ENCODE peak calls at places on chromosomes 2 and 18, in seven cellular contexts. One of them, this sample, is unnamed.

GRCh38 chr18:49859725-49860124 is 46.4 kb upstream of the ACAA2 start:
- DNase-seq in colonic mucosa: no peak
- DNase-seq in amniotic stem cell: no peak
- DNase-seq in stimulated activated CD8-positive, alpha-beta memory T cell treated with anti-CD3 and anti-CD28 coated beads, Interleukin-7, amount 100 ng/mL, for 24 hours: no peak
- DNase-seq in tibial nerve: no peak
- DNase-seq in PC-9: no peak
- DNase-seq in NCI-H1417: no peak
- DNase-seq in this sample: no peak

GRCh38 chr18:65753520-65753919 is 2.7 kb downstream of the CDH7 start:
- DNase-seq in colonic mucosa: peak
- DNase-seq in amniotic stem cell: no peak
- DNase-seq in stimulated activated CD8-positive, alpha-beta memory T cell treated with anti-CD3 and anti-CD28 coated beads, Interleukin-7, amount 100 ng/mL, for 24 hours: no peak
- DNase-seq in tibial nerve: no peak
- DNase-seq in PC-9: no peak
- DNase-seq in NCI-H1417: peak
- DNase-seq in this sample: no peak

GRCh38 chr18:67133669-67134068 is 382.9 kb downstream of the DSEL start:
- DNase-seq in colonic mucosa: no peak
- DNase-seq in amniotic stem cell: no peak
- DNase-seq in stimulated activated CD8-positive, alpha-beta memory T cell treated with anti-CD3 and anti-CD28 coated beads, Interleukin-7, amount 100 ng/mL, for 24 hours: no peak
- DNase-seq in tibial nerve: no peak
- DNase-seq in PC-9: no peak
- DNase-seq in NCI-H1417: peak
- DNase-seq in this sample: no peak

GRCh38 chr18:36798738-36799473 is 29.9 kb downstream of the TPGS2 start:
- DNase-seq in colonic mucosa: no peak
- DNase-seq in amniotic stem cell: no peak
- DNase-seq in stimulated activated CD8-positive, alpha-beta memory T cell treated with anti-CD3 and anti-CD28 coated beads, Interleukin-7, amount 100 ng/mL, for 24 hours: no peak
- DNase-seq in tibial nerve: no peak
- DNase-seq in PC-9: no peak
- DNase-seq in NCI-H1417: no peak
- DNase-seq in this sample: no peak

GRCh38 chr18:22556271-22556990 is 138.7 kb upstream of the CTAGE1 start:
- DNase-seq in colonic mucosa: no peak
- DNase-seq in amniotic stem cell: no peak
- DNase-seq in stimulated activated CD8-positive, alpha-beta memory T cell treated with anti-CD3 and anti-CD28 coated beads, Interleukin-7, amount 100 ng/mL, for 24 hours: no peak
- DNase-seq in tibial nerve: no peak
- DNase-seq in PC-9: no peak
- DNase-seq in NCI-H1417: peak
- DNase-seq in this sample: no peak

GRCh38 chr2:68318686-68319396 is 908 bp downstream of the CNRIP1 start:
- DNase-seq in colonic mucosa: peak
- DNase-seq in amniotic stem cell: no peak
- DNase-seq in stimulated activated CD8-positive, alpha-beta memory T cell treated with anti-CD3 and anti-CD28 coated beads, Interleukin-7, amount 100 ng/mL, for 24 hours: no peak
- DNase-seq in tibial nerve: peak
- DNase-seq in PC-9: no peak
- DNase-seq in NCI-H1417: no peak
- DNase-seq in this sample: no peak

GRCh38 chr2:168969865-168970264 is 61.3 kb downstream of the ABCB11 start:
- DNase-seq in colonic mucosa: no peak
- DNase-seq in amniotic stem cell: no peak
- DNase-seq in stimulated activated CD8-positive, alpha-beta memory T cell treated with anti-CD3 and anti-CD28 coated beads, Interleukin-7, amount 100 ng/mL, for 24 hours: no peak
- DNase-seq in tibial nerve: no peak
- DNase-seq in PC-9: no peak
- DNase-seq in NCI-H1417: no peak
- DNase-seq in this sample: no peak

GRCh38 chr2:9178110-9178904 is 28.3 kb upstream of the ASAP2 start:
- DNase-seq in colonic mucosa: peak
- DNase-seq in amniotic stem cell: no peak
- DNase-seq in stimulated activated CD8-positive, alpha-beta memory T cell treated with anti-CD3 and anti-CD28 coated beads, Interleukin-7, amount 100 ng/mL, for 24 hours: no peak
- DNase-seq in tibial nerve: no peak
- DNase-seq in PC-9: peak
- DNase-seq in NCI-H1417: peak
- DNase-seq in this sample: no peak

GRCh38 chr2:137179542-137179941 is 414.2 kb downstream of the THSD7B start:
- DNase-seq in colonic mucosa: no peak
- DNase-seq in amniotic stem cell: no peak
- DNase-seq in stimulated activated CD8-positive, alpha-beta memory T cell treated with anti-CD3 and anti-CD28 coated beads, Interleukin-7, amount 100 ng/mL, for 24 hours: no peak
- DNase-seq in tibial nerve: no peak
- DNase-seq in PC-9: no peak
- DNase-seq in NCI-H1417: no peak
- DNase-seq in this sample: peak

GRCh38 chr2:55957142-55957541 is 33.6 kb upstream of the EFEMP1 start:
- DNase-seq in colonic mucosa: no peak
- DNase-seq in amniotic stem cell: no peak
- DNase-seq in stimulated activated CD8-positive, alpha-beta memory T cell treated with anti-CD3 and anti-CD28 coated beads, Interleukin-7, amount 100 ng/mL, for 24 hours: no peak
- DNase-seq in tibial nerve: no peak
- DNase-seq in PC-9: no peak
- DNase-seq in NCI-H1417: no peak
- DNase-seq in this sample: no peak

GRCh38 chr2:17122887-17123501 is 395.2 kb downstream of the RAD51AP2 start:
- DNase-seq in colonic mucosa: no peak
- DNase-seq in amniotic stem cell: no peak
- DNase-seq in stimulated activated CD8-positive, alpha-beta memory T cell treated with anti-CD3 and anti-CD28 coated beads, Interleukin-7, amount 100 ng/mL, for 24 hours: no peak
- DNase-seq in tibial nerve: no peak
- DNase-seq in PC-9: no peak
- DNase-seq in NCI-H1417: no peak
- DNase-seq in this sample: no peak

GRCh38 chr2:217228732-217229131 is 368.9 kb upstream of the TNP1 start:
- DNase-seq in colonic mucosa: no peak
- DNase-seq in amniotic stem cell: no peak
- DNase-seq in stimulated activated CD8-positive, alpha-beta memory T cell treated with anti-CD3 and anti-CD28 coated beads, Interleukin-7, amount 100 ng/mL, for 24 hours: no peak
- DNase-seq in tibial nerve: no peak
- DNase-seq in PC-9: no peak
- DNase-seq in NCI-H1417: no peak
- DNase-seq in this sample: no peak

GRCh38 chr2:203623104-203623503 is 83.3 kb upstream of the CD28 start:
- DNase-seq in colonic mucosa: no peak
- DNase-seq in amniotic stem cell: peak
- DNase-seq in stimulated activated CD8-positive, alpha-beta memory T cell treated with anti-CD3 and anti-CD28 coated beads, Interleukin-7, amount 100 ng/mL, for 24 hours: no peak
- DNase-seq in tibial nerve: no peak
- DNase-seq in PC-9: no peak
- DNase-seq in NCI-H1417: no peak
- DNase-seq in this sample: no peak

GRCh38 chr2:48415765-48416515 is 114.0 kb upstream of the STON1 start:
- DNase-seq in colonic mucosa: no peak
- DNase-seq in amniotic stem cell: no peak
- DNase-seq in stimulated activated CD8-positive, alpha-beta memory T cell treated with anti-CD3 and anti-CD28 coated beads, Interleukin-7, amount 100 ng/mL, for 24 hours: no peak
- DNase-seq in tibial nerve: no peak
- DNase-seq in PC-9: no peak
- DNase-seq in NCI-H1417: peak
- DNase-seq in this sample: no peak

GRCh38 chr2:46485002-46485401 is 5.6 kb downstream of the TMEM247 start:
- DNase-seq in colonic mucosa: no peak
- DNase-seq in amniotic stem cell: no peak
- DNase-seq in stimulated activated CD8-positive, alpha-beta memory T cell treated with anti-CD3 and anti-CD28 coated beads, Interleukin-7, amount 100 ng/mL, for 24 hours: no peak
- DNase-seq in tibial nerve: no peak
- DNase-seq in PC-9: no peak
- DNase-seq in NCI-H1417: no peak
- DNase-seq in this sample: no peak

This sample was measured in keratinocyte.